ENCODE peak calls at places on chromosomes 5 and 9, in five cellular contexts. U is GM12878, H is HepG2, E is K562, Z is H1. X is an unnamed sample.

GRCh38 chr5:149633671-149634350 is 52.5 kb downstream of the ARHGEF37 start:
- DNase-seq in U (no peak), H (no peak), E (no peak), Z (no peak), X (no peak)

GRCh38 chr9:108683245-108683644 is 172.5 kb downstream of the ACTL7B start:
- DNase-seq in U (no peak), H (no peak), E (no peak), Z (no peak), X (no peak)

GRCh38 chr9:121838757-121839669 is 187.6 kb downstream of the DAB2IP start:
- DNase-seq in U (no peak), H (no peak), E (no peak), Z (peak; percentile 49), X (no peak)

GRCh38 chr5:163444526-163444925 is 7.1 kb downstream of the CCNG1 start:
- DNase-seq in U (no peak), H (no peak), E (no peak), Z (no peak), X (no peak)

GRCh38 chr5:171673328-171673727 is 112.3 kb upstream of the SMIM23 start:
- DNase-seq in U (no peak), H (no peak), E (no peak), Z (peak; percentile 8), X (no peak)

GRCh38 chr5:116953251-116953934 is 378.8 kb upstream of the SEMA6A start:
- DNase-seq in U (no peak), H (no peak), E (no peak), Z (no peak), X (no peak)

GRCh38 chr5:98349251-98349989 is 424.0 kb upstream of the RGMB start:
- DNase-seq in U (no peak), H (peak; percentile 4), E (no peak), Z (peak; percentile 47), X (no peak)

GRCh38 chr5:171868236-171868635 is 82.6 kb downstream of the SMIM23 start:
- DNase-seq in U (no peak), H (no peak), E (no peak), Z (no peak), X (no peak)

GRCh38 chr5:149628221-149628620 is 46.9 kb downstream of the ARHGEF37 start:
- DNase-seq in U (no peak), H (no peak), E (no peak), Z (no peak), X (no peak)

GRCh38 chr5:77204967-77205366 is 5.5 kb upstream of the PDE8B start:
- DNase-seq in U (no peak), H (no peak), E (no peak), Z (no peak), X (no peak)

GRCh38 chr5:93588586-93589347 is 5.7 kb downstream of the NR2F1 start:
- DNase-seq in U (no peak), H (no peak), E (no peak), Z (no peak), X (no peak)

GRCh38 chr5:104223885-104224773 is 661.5 kb upstream of the NUDT12 start:
- DNase-seq in U (no peak), H (no peak), E (no peak), Z (no peak), X (no peak)

GRCh38 chr5:106875591-106876297 is 795.0 kb downstream of the EFNA5 start:
- DNase-seq in U (no peak), H (peak; percentile 62), E (peak; percentile 11), Z (peak; percentile 76), X (peak; percentile 68)

GRCh38 chr9:36317766-36318165 is 59.5 kb upstream of the GNE start:
- DNase-seq in U (no peak), H (peak; percentile 70), E (no peak), Z (no peak), X (peak; percentile 18)

GRCh38 chr5:79845448-79846197 is 145.4 kb downstream of the MTX3 start:
- DNase-seq in U (no peak), H (no peak), E (peak; percentile 43), Z (peak; percentile 20), X (no peak)

GRCh38 chr5:180830253-180831138 is 27.9 kb upstream of the MGAT1 start:
- DNase-seq in U (no peak), H (no peak), E (peak; percentile 79), Z (peak; percentile 83), X (peak; percentile 63)

GRCh38 chr5:54742417-54742889 is 224.9 kb downstream of the SNX18 start:
- DNase-seq in U (no peak), H (no peak), E (peak; percentile 84), Z (no peak), X (no peak)

GRCh38 chr5:103295424-103295823 is 36.9 kb downstream of the MACIR start:
- DNase-seq in U (no peak), H (no peak), E (no peak), Z (no peak), X (no peak)

GRCh38 chr5:139648205-139649081 is at the start of gene CXXC5:
- DNase-seq in U (no peak), H (no peak), E (peak; percentile 94), Z (peak; percentile 90), X (peak; percentile 85)

GRCh38 chr5:103929310-103930003 is 366.9 kb upstream of the NUDT12 start:
- DNase-seq in U (no peak), H (no peak), E (no peak), Z (no peak), X (no peak)

GRCh38 chr5:121025671-121026070 is 561.6 kb downstream of the PRR16 start:
- DNase-seq in U (no peak), H (no peak), E (no peak), Z (no peak), X (no peak)

GRCh38 chr5:81749562-81750307 is 1.2 kb downstream of the SSBP2 start:
- DNase-seq in U (peak; percentile 69), H (no peak), E (peak; percentile 36), Z (peak; percentile 80), X (peak; percentile 60)

GRCh38 chr9:132447346-132447745 is 37.3 kb downstream of the CFAP77 start:
- DNase-seq in U (no peak), H (peak; percentile 21), E (peak; percentile 33), Z (peak; percentile 71), X (peak; percentile 73)

GRCh38 chr5:74538206-74538661 is 102.3 kb downstream of the ENC1 start:
- DNase-seq in U (no peak), H (peak; percentile 89), E (no peak), Z (no peak), X (no peak)

DNA sequence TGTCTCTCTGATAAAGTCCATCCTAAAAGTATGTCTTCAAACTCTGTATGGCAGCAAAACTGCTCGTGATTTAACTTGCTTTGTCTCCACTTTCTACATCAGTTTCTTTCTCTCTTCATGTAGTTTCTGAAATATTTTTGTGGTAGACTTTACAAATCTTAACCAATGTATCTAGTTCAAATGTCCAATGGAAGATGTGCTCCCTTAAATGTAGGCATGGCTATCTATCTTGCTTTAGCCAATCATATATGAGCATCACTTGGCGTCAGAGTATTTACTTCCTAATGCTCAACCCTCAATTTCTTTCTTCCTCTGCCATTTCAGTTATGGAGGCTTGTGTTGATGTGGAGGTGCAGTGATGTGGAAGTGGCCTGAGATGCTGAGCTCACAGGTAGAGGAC is 206.1 kb upstream of the ZNF608 start:
- DNase-seq in U (peak; percentile 34), H (no peak), E (no peak), Z (no peak), X (no peak)
- TF ChIP-seq USF2 in U (no peak), H (no peak), E (no peak), Z (no peak), X (no peak)

DNA sequence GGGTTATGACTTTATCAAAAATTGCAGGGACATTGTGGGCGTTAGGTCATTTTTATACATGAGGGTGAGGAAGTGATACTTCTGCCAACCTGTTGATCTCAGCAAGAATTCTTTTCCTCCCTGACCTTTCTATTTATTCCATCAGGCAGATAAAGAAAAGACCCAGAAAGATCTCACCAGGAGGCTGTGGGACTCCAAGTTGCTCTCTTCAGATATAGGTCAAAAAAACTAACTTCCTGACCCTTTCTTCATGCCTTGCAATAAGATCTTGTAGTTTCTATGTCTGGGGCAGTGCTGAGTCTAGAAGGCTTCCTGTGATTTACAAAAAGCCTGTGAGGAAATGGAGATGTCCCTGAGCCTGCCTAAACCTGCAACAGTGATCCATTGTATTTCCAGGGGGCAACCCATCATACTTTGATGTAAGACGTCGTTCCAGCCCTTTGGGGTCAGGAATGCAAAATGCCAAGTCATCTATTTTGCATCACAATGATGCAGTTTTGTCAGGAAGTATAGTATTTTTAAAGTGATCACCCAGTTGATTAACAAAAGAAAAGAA is 22.0 kb upstream of the PIK3R1 start:
- DNase-seq in U (no peak), H (no peak), E (no peak), Z (no peak), X (no peak)
- TF ChIP-seq CREB1 in U (no peak), H (no peak), E (no peak), Z (peak; percentile 51), X (no peak)

DNA sequence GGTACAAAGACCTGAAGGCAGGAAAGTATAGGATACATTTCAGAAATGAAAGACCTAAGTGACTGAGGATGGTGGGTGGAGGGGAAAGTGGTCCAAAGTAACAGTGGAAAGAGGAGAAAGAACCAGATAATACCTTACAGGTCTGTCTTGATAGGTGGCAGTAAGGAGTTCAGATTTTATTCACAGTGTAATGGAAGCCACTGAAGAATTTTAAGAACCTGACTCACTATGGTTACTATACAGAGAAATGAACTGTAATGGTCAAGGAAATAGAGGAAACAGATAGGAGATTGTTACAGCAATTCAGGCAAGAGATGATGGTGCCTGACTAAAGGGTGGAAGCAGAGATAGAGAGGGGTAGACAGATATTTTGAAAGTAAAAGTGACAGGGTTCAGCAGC is 46.5 kb downstream of the EPB41L4A start:
- DNase-seq in U (no peak), H (no peak), E (no peak), Z (no peak), X (no peak)
- TF ChIP-seq USF2 in U (no peak), H (no peak), E (no peak), Z (no peak), X (no peak)

GRCh38 chr9:133991964-133992779 is at the start of gene VAV2:
- DNase-seq in U (no peak), H (peak; percentile 48), E (peak; percentile 57), Z (peak; percentile 77), X (peak; percentile 49)

GRCh38 chr9:133989554-133990365 is 2.4 kb downstream of the VAV2 start:
- DNase-seq in U (no peak), H (no peak), E (no peak), Z (no peak), X (no peak)

GRCh38 chr9:133992780-133993634 is 883 bp upstream of the VAV2 start:
- DNase-seq in U (no peak), H (peak; percentile 77), E (peak; percentile 89), Z (peak; percentile 84), X (peak; percentile 66)

GRCh38 chr9:133991211-133991921 is 758 bp downstream of the VAV2 start:
- DNase-seq in U (no peak), H (no peak), E (no peak), Z (no peak), X (peak; percentile 31)

DNA sequence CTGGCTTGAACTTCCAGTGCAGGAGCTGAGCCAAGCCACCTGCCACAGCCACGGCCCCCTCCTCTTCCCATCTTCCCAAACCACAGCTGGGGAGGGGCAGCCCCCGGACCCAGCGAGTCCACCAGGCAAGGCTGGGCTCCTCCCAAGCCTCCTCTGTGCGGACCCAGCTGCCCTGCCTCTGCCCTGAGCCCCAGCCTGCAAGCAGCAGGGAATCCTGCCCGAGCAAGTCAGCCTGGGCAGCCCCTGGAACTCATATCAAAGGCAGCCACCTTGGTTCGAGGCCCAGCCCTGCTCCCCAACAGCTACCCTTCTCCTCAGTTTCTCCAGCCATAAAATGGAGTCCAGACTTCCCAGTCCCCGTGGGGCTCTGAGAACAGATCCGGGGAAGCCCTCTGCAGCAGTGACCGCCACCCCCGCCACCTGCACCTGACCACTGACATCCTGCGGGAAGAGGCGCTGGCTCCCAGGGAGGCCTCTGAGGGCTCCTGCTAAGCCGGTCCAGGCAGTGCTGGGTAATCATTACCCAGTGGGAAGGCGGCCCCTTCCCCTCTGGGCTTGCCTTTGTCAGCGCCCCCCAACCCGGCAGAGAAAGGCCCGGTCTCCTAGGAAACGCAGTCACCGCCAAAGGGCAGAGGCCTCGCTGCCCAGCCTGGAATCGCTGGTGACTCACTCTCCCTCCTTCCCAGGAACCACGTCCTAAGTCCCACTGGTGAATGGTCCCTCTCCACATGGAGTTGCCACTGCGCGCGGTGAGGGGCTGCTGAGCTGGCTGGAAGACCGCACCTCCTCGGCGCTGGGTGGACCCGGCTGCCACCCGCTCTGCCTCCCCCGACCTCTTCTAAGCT is 1.5 kb downstream of the VAV2 start:
- DNase-seq in U (no peak), H (peak; percentile 93), E (no peak), Z (no peak), X (peak; percentile 29)
- TF ChIP-seq CREB1 in U (no peak), H (no peak), E (no peak), Z (no peak), X (no peak)

X was measured in WTC11.